ENCODE peak calls at places on chromosomes 6 and 20, in eight cellular contexts. C is mesenchymal stem cell; M is activated T-helper 1 cell treated with Interleukin-2 at 50 U/mL for 16 hours; H is endothelial cell; W is hippocampal formation; I is stimulated activated CD4-positive, alpha-beta T cell treated with anti-CD3 and anti-CD28 coated beads, Interleukin-12 subunit alpha, Interleukin-12 subunit beta, amount 100 ng/mL, for 4 hours; F is posterior vena cava; X is mammary epithelial cell. U is an unnamed sample.
A peak's percentile ranks its signal among the peaks of the same experiment; 100 is the strongest.

GRCh38 chr6:118660218-118660569 is 8.8 kb upstream of the CEP85L start:
- DNase-seq in C (peak; percentile 32), M (peak; percentile 39), H (no peak), W (no peak), I (peak; percentile 34), F (peak; percentile 26), X (no peak), U (peak; percentile 94)

GRCh38 chr6:44221961-44222335 is 1.4 kb upstream of the SLC29A1 start:
- DNase-seq in C (no peak), M (no peak), H (no peak), W (no peak), I (no peak), F (no peak), X (no peak), U (no peak)

GRCh38 chr6:115947964-115948541 is 112.6 kb downstream of the FRK start:
- DNase-seq in C (no peak), M (no peak), H (no peak), W (no peak), I (no peak), F (no peak), X (no peak), U (no peak)

GRCh38 chr20:32017711-32018251 is 7.5 kb downstream of the CCM2L start:
- DNase-seq in C (no peak), M (peak; percentile 24), H (no peak), W (no peak), I (peak; percentile 34), F (no peak), X (peak; percentile 28), U (peak; percentile 62)

GRCh38 chr6:146050168-146050567 is 21.3 kb downstream of the GRM1 start:
- DNase-seq in C (no peak), M (no peak), H (no peak), W (no peak), I (no peak), F (no peak), X (no peak), U (no peak)

GRCh38 chr20:40293740-40294139 is 395.3 kb downstream of the MAFB start:
- DNase-seq in C (no peak), M (no peak), H (no peak), W (no peak), I (no peak), F (no peak), X (no peak), U (no peak)

GRCh38 chr6:128118401-128118800 is 217.5 kb upstream of the THEMIS start:
- DNase-seq in C (peak; percentile 65), M (no peak), H (no peak), W (no peak), I (no peak), F (no peak), X (no peak), U (no peak)

GRCh38 chr20:34894723-34895122 is 18.3 kb downstream of the ACSS2 start:
- DNase-seq in C (no peak), M (no peak), H (no peak), W (no peak), I (no peak), F (no peak), X (no peak), U (no peak)

GRCh38 chr20:53141651-53142050 is 169.5 kb downstream of the TSHZ2 start:
- DNase-seq in C (no peak), M (no peak), H (no peak), W (no peak), I (no peak), F (no peak), X (no peak), U (peak; percentile 63)

U was measured in SK-N-DZ.